ENCODE peak calls at places on chromosomes 13 and 19, in four cellular contexts. One of them, this sample, is unnamed.
A peak's percentile ranks its signal among the peaks of the same experiment; 100 is the strongest.

GRCh38 chr13:107200491-107200890 is 632.6 kb upstream of the ARGLU1 start:
- DNase-seq in HepG2: no peak
- DNase-seq in SK-N-SH: no peak
- DNase-seq in K562: no peak
- DNase-seq in this sample: no peak

GRCh38 chr19:2636897-2637683 is 65.4 kb downstream of the GNG7 start:
- DNase-seq in HepG2: peak; percentile 34
- DNase-seq in SK-N-SH: peak; percentile 94
- DNase-seq in K562: peak; percentile 82
- DNase-seq in this sample: no peak

GRCh38 chr19:30011051-30011578 is 69.1 kb downstream of the URI1 start:
- DNase-seq in SK-N-SH: no peak
- DNase-seq in K562: no peak
- DNase-seq in HepG2: no peak
- DNase-seq in this sample: no peak

GRCh38 chr19:54173951-54174817 is 1.2 kb upstream of the TMC4 start:
- DNase-seq in HepG2: no peak
- DNase-seq in K562: no peak
- DNase-seq in SK-N-SH: peak; percentile 29
- DNase-seq in this sample: no peak

GRCh38 chr13:39879286-39880035 is 224.0 kb downstream of the COG6 start:
- DNase-seq in HepG2: no peak
- DNase-seq in SK-N-SH: no peak
- DNase-seq in K562: no peak
- DNase-seq in this sample: no peak

GRCh38 chr19:52221831-52222375 is 32.1 kb downstream of the PPP2R1A start:
- DNase-seq in HepG2: no peak
- DNase-seq in K562: no peak
- DNase-seq in SK-N-SH: no peak
- DNase-seq in this sample: no peak

GRCh38 chr19:38061294-38061693 is 154.3 kb downstream of the SIPA1L3 start:
- DNase-seq in K562: no peak
- DNase-seq in HepG2: no peak
- DNase-seq in SK-N-SH: no peak
- DNase-seq in this sample: no peak

GRCh38 chr13:50617134-50617721 is 226.3 kb downstream of the DLEU7 start:
- DNase-seq in SK-N-SH: no peak
- DNase-seq in K562: no peak
- DNase-seq in HepG2: no peak
- DNase-seq in this sample: no peak

GRCh38 chr13:41916173-41916954 is 44.5 kb downstream of the VWA8 start:
- DNase-seq in K562: peak; percentile 18
- DNase-seq in SK-N-SH: no peak
- DNase-seq in HepG2: no peak
- DNase-seq in this sample: peak; percentile 89

GRCh38 chr19:33397536-33398360 is 24.2 kb downstream of the CEBPG start:
- DNase-seq in SK-N-SH: peak; percentile 68
- DNase-seq in HepG2: peak; percentile 50
- DNase-seq in K562: peak; percentile 70
- DNase-seq in this sample: no peak

GRCh38 chr13:40243047-40243446 is 423.4 kb downstream of the FOXO1 start:
- DNase-seq in K562: no peak
- DNase-seq in HepG2: no peak
- DNase-seq in SK-N-SH: no peak
- DNase-seq in this sample: no peak

GRCh38 chr13:63124863-63125262 is 1709.2 kb upstream of the PCDH20 start:
- DNase-seq in SK-N-SH: peak; percentile 21
- DNase-seq in HepG2: peak; percentile 5
- DNase-seq in K562: no peak
- DNase-seq in this sample: no peak

GRCh38 chr13:110108348-110109139 is 198.4 kb downstream of the COL4A1 start:
- DNase-seq in SK-N-SH: peak; percentile 91
- DNase-seq in HepG2: peak; percentile 51
- DNase-seq in K562: no peak
- DNase-seq in this sample: no peak

GRCh38 chr13:70571221-70571620 is 463.0 kb upstream of the KLHL1 start:
- DNase-seq in SK-N-SH: no peak
- DNase-seq in HepG2: no peak
- DNase-seq in K562: no peak
- DNase-seq in this sample: no peak

GRCh38 chr13:48210178-48210577 is 22.8 kb upstream of the ITM2B start:
- DNase-seq in HepG2: no peak
- DNase-seq in SK-N-SH: no peak
- DNase-seq in K562: no peak
- DNase-seq in this sample: no peak

GRCh38 chr13:41040584-41041334 is 20.6 kb upstream of the WBP4 start:
- DNase-seq in K562: no peak
- DNase-seq in SK-N-SH: no peak
- DNase-seq in HepG2: no peak
- DNase-seq in this sample: no peak

DNA sequence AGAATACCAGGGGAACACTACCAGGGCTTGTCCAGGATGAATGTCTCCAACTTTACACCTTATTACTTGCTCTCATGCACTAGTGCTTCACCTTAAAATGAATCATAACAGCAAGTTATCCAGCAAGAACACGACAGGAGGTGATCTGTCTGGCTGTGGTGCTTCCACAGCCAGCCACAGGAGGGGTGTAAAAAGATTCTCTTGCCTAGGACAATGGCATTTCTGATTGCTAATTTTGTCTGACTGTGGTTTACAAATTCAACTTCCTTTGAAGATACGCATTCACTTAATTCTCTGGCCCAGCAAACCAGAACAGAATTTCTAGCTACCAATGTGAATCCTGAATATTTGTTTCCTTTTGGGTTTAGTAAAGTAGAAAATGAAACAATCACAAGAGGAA is 23.1 kb upstream of the COG3 start:
- DNase-seq in SK-N-SH: no peak
- DNase-seq in K562: no peak
- DNase-seq in HepG2: peak; percentile 70
- DNase-seq in this sample: peak; percentile 60
- TF ChIP-seq CTCF in SK-N-SH: peak; percentile 41
- TF ChIP-seq CTCF in K562: no peak
- TF ChIP-seq CTCF in HepG2: peak; percentile 60
- TF ChIP-seq CTCF in this sample: peak; percentile 39

GRCh38 chr13:114101325-114101821 is 31.1 kb downstream of the RASA3 start:
- DNase-seq in K562: no peak
- DNase-seq in HepG2: no peak
- DNase-seq in SK-N-SH: peak; percentile 39
- DNase-seq in this sample: no peak
- TF ChIP-seq FOXM1 in K562: no peak
- TF ChIP-seq FOXM1 in HepG2: no peak
- TF ChIP-seq FOXM1 in SK-N-SH: no peak
- TF ChIP-seq FOXM1 in this sample: no peak

GRCh38 chr13:49443689-49444516 is at the start of the genes CAB39L and SETDB2:
- DNase-seq in HepG2: peak; percentile 98
- DNase-seq in SK-N-SH: peak; percentile 94
- DNase-seq in K562: peak; percentile 93
- DNase-seq in this sample: peak; percentile 99
- TF ChIP-seq CTCF in HepG2: peak; percentile 80
- TF ChIP-seq CTCF in SK-N-SH: peak; percentile 38
- TF ChIP-seq CTCF in K562: peak; percentile 56
- TF ChIP-seq CTCF in this sample: peak; percentile 40

GRCh38 chr13:66234159-66234558 is 996.0 kb downstream of the PCDH9 start:
- DNase-seq in K562: no peak
- DNase-seq in HepG2: peak; percentile 6
- DNase-seq in SK-N-SH: no peak
- DNase-seq in this sample: no peak

DNA sequence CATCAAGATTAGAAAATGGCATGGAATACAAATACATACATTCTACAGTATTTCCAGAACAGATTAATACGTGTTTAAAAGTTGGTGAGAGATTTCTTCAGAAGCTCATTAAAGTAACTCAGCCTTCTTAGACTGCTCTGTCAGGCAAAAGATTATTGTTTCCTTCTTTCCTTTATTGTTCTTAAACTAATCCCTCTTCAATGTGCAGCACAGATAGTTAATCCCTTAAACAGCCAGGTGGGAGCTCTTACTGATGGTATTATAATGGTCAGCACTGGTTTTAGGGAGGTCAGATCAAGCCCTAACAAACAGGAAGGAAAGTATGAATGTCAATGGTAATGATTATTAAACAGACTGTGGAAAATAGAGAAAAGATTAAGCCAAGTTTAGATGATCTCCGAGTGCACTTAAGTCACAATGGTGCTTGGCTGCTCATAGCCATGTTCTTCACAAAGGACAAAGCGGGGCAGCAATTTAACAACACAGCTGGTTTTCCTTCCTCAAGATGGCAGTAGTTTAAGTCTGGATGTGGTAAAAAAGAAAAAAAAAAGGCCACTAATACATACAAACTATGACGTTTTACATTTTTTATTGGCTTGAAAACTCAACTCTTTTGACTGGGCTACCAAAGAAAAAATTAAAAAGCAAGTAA is 992.6 kb downstream of the PCDH9 start:
- DNase-seq in K562: no peak
- DNase-seq in HepG2: no peak
- DNase-seq in SK-N-SH: no peak
- DNase-seq in this sample: no peak
- TF ChIP-seq FOXM1 in K562: no peak
- TF ChIP-seq FOXM1 in HepG2: no peak
- TF ChIP-seq FOXM1 in SK-N-SH: no peak
- TF ChIP-seq FOXM1 in this sample: no peak

DNA sequence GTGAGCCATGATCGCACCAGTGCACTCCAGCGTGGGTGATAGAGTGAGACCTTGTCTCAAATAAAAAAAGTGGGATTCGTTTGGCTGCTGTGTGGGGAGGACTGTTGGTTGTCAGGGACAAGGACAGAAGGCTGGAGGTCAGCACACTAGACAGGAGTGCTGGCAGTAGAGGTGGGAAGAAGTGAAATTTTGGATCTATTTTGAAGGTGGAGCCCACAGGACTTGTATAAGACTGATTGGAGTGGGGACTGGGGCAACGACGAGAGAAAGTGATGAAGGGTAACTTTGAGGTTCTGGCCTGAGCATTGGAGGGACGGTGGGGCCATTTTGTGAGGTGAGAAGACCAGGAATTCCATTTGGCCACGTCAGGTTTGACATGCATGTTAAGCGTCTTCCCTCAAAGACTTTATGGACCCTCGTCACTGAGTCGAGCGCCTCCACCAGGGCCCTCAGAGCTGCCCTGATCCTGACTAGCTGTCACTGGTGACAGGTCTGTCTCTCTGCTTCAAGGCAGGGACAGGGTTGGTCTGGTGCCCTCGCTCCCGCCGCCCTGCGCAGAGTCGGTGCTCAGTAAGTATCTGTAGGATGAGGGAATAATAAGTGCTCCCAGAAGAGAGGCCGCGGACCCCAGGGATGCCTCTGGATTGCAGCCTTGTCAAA is 673 bp downstream of the CTU1 start:
- DNase-seq in K562: peak; percentile 55
- DNase-seq in HepG2: peak; percentile 37
- DNase-seq in SK-N-SH: no peak
- DNase-seq in this sample: no peak
- TF ChIP-seq CTCF in K562: peak; percentile 38
- TF ChIP-seq CTCF in HepG2: no peak
- TF ChIP-seq CTCF in SK-N-SH: peak; percentile 13
- TF ChIP-seq CTCF in this sample: no peak